ENCODE peak calls at places on chromosomes 16 and 17, in nine cellular contexts. One of them, this sample, is unnamed. For H3K4me1, the result is how much of the 10 kb centered on the place peaks cover.

GRCh38 chr17:44543213-44543904 is 13.9 kb upstream of the FZD2 start:
- DNase-seq in H9: peak
- DNase-seq in thyroid gland: peak
- DNase-seq in body of pancreas: no peak
- DNase-seq in neural progenitor cell: peak
- DNase-seq in A549: peak
- DNase-seq in thoracic aorta: no peak
- DNase-seq in DND-41: no peak
- DNase-seq in aorta: no peak
- DNase-seq in this sample: no peak

GRCh38 chr17:78197147-78197830 is 10.1 kb downstream of the AFMID start:
- DNase-seq in DND-41: no peak
- DNase-seq in aorta: no peak
- DNase-seq in neural progenitor cell: no peak
- DNase-seq in body of pancreas: peak
- DNase-seq in thyroid gland: no peak
- DNase-seq in thoracic aorta: no peak
- DNase-seq in H9: peak
- DNase-seq in A549: no peak
- DNase-seq in this sample: peak

GRCh38 chr16:66489818-66490217 is 60.1 kb downstream of the TK2 start:
- DNase-seq in thyroid gland: no peak
- DNase-seq in aorta: peak
- DNase-seq in H9: no peak
- DNase-seq in DND-41: no peak
- DNase-seq in thoracic aorta: no peak
- DNase-seq in neural progenitor cell: no peak
- DNase-seq in A549: no peak
- DNase-seq in body of pancreas: no peak
- DNase-seq in this sample: no peak

GRCh38 chr16:48537909-48538745 is 71.9 kb downstream of the N4BP1 start:
- DNase-seq in A549: no peak
- DNase-seq in H9: no peak
- DNase-seq in aorta: peak
- DNase-seq in thoracic aorta: no peak
- DNase-seq in body of pancreas: peak
- DNase-seq in DND-41: no peak
- DNase-seq in neural progenitor cell: no peak
- DNase-seq in thyroid gland: peak
- DNase-seq in this sample: peak

GRCh38 chr16:15639061-15639568 is 3.8 kb downstream of the MARF1 start:
- DNase-seq in thyroid gland: no peak
- DNase-seq in body of pancreas: no peak
- DNase-seq in H9: no peak
- DNase-seq in aorta: no peak
- DNase-seq in neural progenitor cell: no peak
- DNase-seq in DND-41: no peak
- DNase-seq in A549: no peak
- DNase-seq in thoracic aorta: no peak
- DNase-seq in this sample: no peak

GRCh38 chr16:10578474-10579316 is 1.7 kb downstream of the EMP2 start:
- DNase-seq in H9: no peak
- DNase-seq in neural progenitor cell: no peak
- DNase-seq in DND-41: no peak
- DNase-seq in body of pancreas: peak
- DNase-seq in thoracic aorta: no peak
- DNase-seq in aorta: peak
- DNase-seq in thyroid gland: peak
- DNase-seq in A549: no peak
- DNase-seq in this sample: peak

GRCh38 chr16:65782537-65783290 is 583.8 kb upstream of the CDH5 start:
- DNase-seq in A549: no peak
- DNase-seq in body of pancreas: no peak
- DNase-seq in thoracic aorta: no peak
- DNase-seq in aorta: peak
- DNase-seq in neural progenitor cell: no peak
- DNase-seq in thyroid gland: no peak
- DNase-seq in DND-41: no peak
- DNase-seq in H9: no peak
- DNase-seq in this sample: no peak

GRCh38 chr16:68235105-68235881 is 634 bp downstream of the ESRP2 start:
- DNase-seq in neural progenitor cell: peak
- DNase-seq in thoracic aorta: no peak
- DNase-seq in H9: peak
- DNase-seq in A549: no peak
- DNase-seq in body of pancreas: peak
- DNase-seq in DND-41: no peak
- DNase-seq in aorta: peak
- DNase-seq in thyroid gland: peak
- DNase-seq in this sample: no peak

GRCh38 chr16:89560413-89561194 is at the start of gene RPL13:
- DNase-seq in thoracic aorta: peak
- DNase-seq in neural progenitor cell: peak
- DNase-seq in body of pancreas: peak
- DNase-seq in thyroid gland: peak
- DNase-seq in aorta: peak
- DNase-seq in DND-41: peak
- DNase-seq in H9: peak
- DNase-seq in A549: peak
- DNase-seq in this sample: peak
- H3K4me1 ChIP-seq in thoracic aorta: under half
- H3K4me1 ChIP-seq in neural progenitor cell: under half
- H3K4me1 ChIP-seq in body of pancreas: half or more
- H3K4me1 ChIP-seq in thyroid gland: under half
- H3K4me1 ChIP-seq in aorta: under half
- H3K4me1 ChIP-seq in DND-41: under half
- H3K4me1 ChIP-seq in H9: under half
- H3K4me1 ChIP-seq in A549: half or more
- H3K4me1 ChIP-seq in this sample: under half

GRCh38 chr17:81866440-81867122 is 4.6 kb downstream of the ARHGDIA start:
- DNase-seq in H9: no peak
- DNase-seq in neural progenitor cell: no peak
- DNase-seq in thyroid gland: no peak
- DNase-seq in DND-41: peak
- DNase-seq in thoracic aorta: no peak
- DNase-seq in aorta: no peak
- DNase-seq in A549: no peak
- DNase-seq in body of pancreas: no peak
- DNase-seq in this sample: no peak

GRCh38 chr17:81865733-81866439 is 5.3 kb downstream of the ARHGDIA start:
- DNase-seq in neural progenitor cell: no peak
- DNase-seq in thyroid gland: peak
- DNase-seq in DND-41: peak
- DNase-seq in H9: peak
- DNase-seq in A549: no peak
- DNase-seq in aorta: no peak
- DNase-seq in thoracic aorta: no peak
- DNase-seq in body of pancreas: peak
- DNase-seq in this sample: peak

GRCh38 chr17:81865358-81865732 is 5.0 kb upstream of the P4HB start:
- DNase-seq in aorta: no peak
- DNase-seq in neural progenitor cell: no peak
- DNase-seq in body of pancreas: no peak
- DNase-seq in A549: no peak
- DNase-seq in thyroid gland: no peak
- DNase-seq in thoracic aorta: no peak
- DNase-seq in H9: no peak
- DNase-seq in DND-41: no peak
- DNase-seq in this sample: no peak

GRCh38 chr17:81863123-81863675 is 2.9 kb upstream of the P4HB start:
- DNase-seq in body of pancreas: peak
- DNase-seq in neural progenitor cell: no peak
- DNase-seq in DND-41: no peak
- DNase-seq in thoracic aorta: no peak
- DNase-seq in thyroid gland: no peak
- DNase-seq in A549: no peak
- DNase-seq in aorta: no peak
- DNase-seq in H9: no peak
- DNase-seq in this sample: no peak

DNA sequence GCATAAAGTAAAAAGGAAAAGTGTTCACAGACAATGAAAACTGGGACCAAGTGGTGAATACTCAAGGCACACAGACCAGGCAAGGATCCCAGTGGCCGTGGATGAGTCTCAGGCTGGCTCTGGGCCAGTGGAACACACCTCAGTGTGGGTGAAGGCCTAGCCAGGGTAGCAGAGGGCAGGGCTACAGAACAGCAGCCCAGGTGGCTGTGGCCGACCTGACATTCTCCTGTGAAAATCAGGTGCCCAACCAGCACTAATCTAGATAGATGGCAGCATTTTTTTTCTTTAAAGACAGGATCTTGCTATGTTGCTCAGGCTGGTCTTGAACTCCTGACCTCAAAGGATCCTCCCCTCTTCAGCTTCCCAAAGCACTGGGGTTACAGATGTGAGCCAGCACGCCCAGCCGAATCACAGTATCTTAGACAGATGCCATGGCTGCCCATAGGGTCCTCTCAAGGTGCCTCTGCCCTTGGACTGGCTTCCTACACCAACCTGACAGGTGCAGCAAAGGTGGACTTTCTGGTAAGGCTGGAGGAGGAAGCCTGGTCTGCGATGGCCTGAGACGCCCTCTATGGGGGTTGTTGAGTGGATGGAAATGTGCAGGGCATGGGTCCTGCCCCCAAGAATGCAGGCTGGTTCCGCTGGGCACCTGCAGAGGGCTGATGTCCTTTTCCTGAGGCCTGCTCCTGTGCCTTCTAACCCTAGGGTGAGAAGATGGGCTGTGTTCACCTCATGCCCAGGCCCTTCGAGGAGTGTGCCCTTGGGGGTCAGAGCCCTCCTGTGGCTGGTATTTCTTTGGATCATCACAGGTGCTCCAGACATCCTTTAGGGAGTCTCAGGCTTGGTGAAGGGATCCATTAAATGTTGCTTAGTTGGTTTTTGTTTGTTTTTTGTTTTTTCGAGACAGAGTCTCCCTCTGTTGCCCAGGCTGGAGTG is 3.8 kb upstream of the P4HB start:
- DNase-seq in thoracic aorta: no peak
- DNase-seq in H9: peak
- DNase-seq in A549: peak
- DNase-seq in body of pancreas: peak
- DNase-seq in DND-41: no peak
- DNase-seq in neural progenitor cell: no peak
- DNase-seq in aorta: no peak
- DNase-seq in thyroid gland: no peak
- DNase-seq in this sample: no peak
- H3K27ac ChIP-seq in thoracic aorta: no peak
- H3K27ac ChIP-seq in H9: no peak
- H3K27ac ChIP-seq in A549: no peak
- H3K27ac ChIP-seq in body of pancreas: peak
- H3K27ac ChIP-seq in DND-41: peak
- H3K27ac ChIP-seq in neural progenitor cell: no peak
- H3K27ac ChIP-seq in aorta: no peak
- H3K27ac ChIP-seq in thyroid gland: no peak
- H3K27ac ChIP-seq in this sample: no peak

DNA sequence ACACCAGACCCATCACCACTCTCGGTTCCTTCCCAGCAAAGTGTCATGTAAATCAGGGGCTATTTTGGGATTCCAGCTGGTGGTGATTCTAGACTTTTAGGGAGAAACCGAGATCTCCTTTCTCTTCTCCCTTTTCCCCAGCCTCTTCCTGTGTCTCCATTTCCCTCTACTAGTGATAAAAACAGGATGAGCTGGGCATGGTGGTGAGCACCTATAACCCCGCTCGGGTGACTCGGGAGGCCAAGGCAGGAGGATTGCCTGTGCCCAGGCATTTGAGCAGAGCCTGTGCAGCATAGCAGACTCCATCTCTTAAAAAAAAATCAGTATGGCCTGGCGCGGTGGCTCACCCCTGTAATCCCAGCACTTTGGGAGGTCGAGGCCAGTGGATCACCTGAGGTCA is 6.1 kb downstream of the TBX21 start:
- DNase-seq in neural progenitor cell: no peak
- DNase-seq in aorta: no peak
- DNase-seq in DND-41: no peak
- DNase-seq in thyroid gland: no peak
- DNase-seq in thoracic aorta: no peak
- DNase-seq in H9: peak
- DNase-seq in A549: no peak
- DNase-seq in body of pancreas: no peak
- DNase-seq in this sample: no peak
- H3K4me1 ChIP-seq in neural progenitor cell: under half
- H3K4me1 ChIP-seq in aorta: under half
- H3K4me1 ChIP-seq in DND-41: under half
- H3K4me1 ChIP-seq in thyroid gland: under half
- H3K4me1 ChIP-seq in thoracic aorta: under half
- H3K4me1 ChIP-seq in H9: under half
- H3K4me1 ChIP-seq in A549: under half
- H3K4me1 ChIP-seq in body of pancreas: under half
- H3K4me1 ChIP-seq in this sample: under half

DNA sequence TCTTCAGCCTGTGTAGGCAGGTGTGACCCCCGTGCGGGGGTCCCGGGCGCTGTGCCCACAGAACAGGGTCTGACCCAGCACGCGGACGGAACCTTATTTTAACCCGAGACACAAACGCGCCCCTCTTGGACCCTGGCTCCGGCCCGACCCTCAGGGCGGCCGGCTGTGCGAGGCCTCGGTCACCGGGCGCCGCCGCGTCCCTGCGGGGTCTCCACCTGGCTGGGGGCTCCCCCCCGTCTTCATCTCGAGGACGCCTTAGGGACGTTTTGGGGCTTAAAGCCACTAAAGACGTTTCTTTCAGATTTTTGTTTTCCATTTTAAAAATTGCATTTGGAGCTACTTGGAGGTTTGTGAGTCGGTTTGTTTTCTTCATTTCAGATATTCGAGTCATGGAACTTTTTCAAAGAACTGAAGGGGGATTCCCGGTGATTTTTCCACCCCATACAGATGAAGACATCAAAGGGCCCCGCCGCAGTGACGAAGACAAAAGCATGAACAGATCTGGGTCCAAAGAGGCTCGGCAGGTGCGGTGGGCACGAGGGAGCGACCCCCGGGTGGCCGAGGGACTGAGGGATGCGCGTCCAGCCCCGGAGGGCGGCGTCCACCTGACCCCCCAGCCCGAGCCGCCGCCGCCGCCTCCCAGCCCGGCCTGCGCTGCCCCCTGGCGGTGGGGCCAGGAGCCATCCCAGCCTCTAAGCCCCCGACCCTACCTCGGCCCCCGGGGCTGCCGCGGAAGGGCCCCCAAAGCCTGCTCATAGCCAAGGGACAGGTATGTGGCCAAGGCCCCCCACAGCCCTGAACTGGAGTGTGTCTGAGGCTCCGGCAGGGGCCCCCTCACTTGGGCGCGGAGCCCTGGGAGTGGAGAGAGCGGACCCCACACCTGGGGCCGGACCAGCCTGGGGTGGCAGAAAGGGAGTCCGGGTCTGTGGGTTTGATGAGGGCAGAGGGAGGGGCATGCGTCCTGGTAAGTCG is 3.8 kb upstream of the CD7 start:
- DNase-seq in A549: no peak
- DNase-seq in thyroid gland: no peak
- DNase-seq in neural progenitor cell: peak
- DNase-seq in body of pancreas: no peak
- DNase-seq in H9: peak
- DNase-seq in aorta: peak
- DNase-seq in DND-41: peak
- DNase-seq in thoracic aorta: no peak
- DNase-seq in this sample: no peak
- H3K27ac ChIP-seq in A549: peak
- H3K27ac ChIP-seq in thyroid gland: no peak
- H3K27ac ChIP-seq in neural progenitor cell: no peak
- H3K27ac ChIP-seq in body of pancreas: no peak
- H3K27ac ChIP-seq in H9: no peak
- H3K27ac ChIP-seq in aorta: no peak
- H3K27ac ChIP-seq in DND-41: no peak
- H3K27ac ChIP-seq in thoracic aorta: no peak
- H3K27ac ChIP-seq in this sample: no peak